ENCODE peak calls at places on chromosomes 1 and 21, in eight cellular contexts. One of them, this sample, is unnamed.

GRCh38 chr1:95770596-95770995 is 536.6 kb downstream of the RWDD3 start:
- DNase-seq in colonic mucosa: no peak
- DNase-seq in WTC11: no peak
- DNase-seq in Jurkat, Clone E6-1: no peak
- DNase-seq in NCI-H1092: no peak
- DNase-seq in NCI-H1417: no peak
- DNase-seq in tibial artery: no peak
- DNase-seq in thyroid gland: no peak
- DNase-seq in this sample: no peak

GRCh38 chr1:3103977-3104677 is 35.1 kb downstream of the PRDM16 start:
- DNase-seq in colonic mucosa: no peak
- DNase-seq in WTC11: no peak
- DNase-seq in Jurkat, Clone E6-1: no peak
- DNase-seq in NCI-H1092: no peak
- DNase-seq in NCI-H1417: no peak
- DNase-seq in tibial artery: no peak
- DNase-seq in thyroid gland: peak
- DNase-seq in this sample: no peak

GRCh38 chr1:231200417-231201031 is 38.7 kb downstream of the TRIM67 start:
- DNase-seq in colonic mucosa: no peak
- DNase-seq in WTC11: no peak
- DNase-seq in Jurkat, Clone E6-1: no peak
- DNase-seq in NCI-H1092: no peak
- DNase-seq in NCI-H1417: no peak
- DNase-seq in tibial artery: no peak
- DNase-seq in thyroid gland: no peak
- DNase-seq in this sample: no peak

GRCh38 chr1:1565340-1565739 is 9.3 kb downstream of the SSU72 start:
- DNase-seq in colonic mucosa: no peak
- DNase-seq in WTC11: no peak
- DNase-seq in Jurkat, Clone E6-1: no peak
- DNase-seq in NCI-H1092: no peak
- DNase-seq in NCI-H1417: no peak
- DNase-seq in tibial artery: no peak
- DNase-seq in thyroid gland: no peak
- DNase-seq in this sample: no peak

GRCh38 chr1:84792421-84792820 is 100.6 kb downstream of the LPAR3 start:
- DNase-seq in colonic mucosa: no peak
- DNase-seq in WTC11: no peak
- DNase-seq in Jurkat, Clone E6-1: no peak
- DNase-seq in NCI-H1092: no peak
- DNase-seq in NCI-H1417: no peak
- DNase-seq in tibial artery: no peak
- DNase-seq in thyroid gland: no peak
- DNase-seq in this sample: no peak

GRCh38 chr1:167344112-167344511 is 123.4 kb downstream of the POU2F1 start:
- DNase-seq in colonic mucosa: no peak
- DNase-seq in WTC11: no peak
- DNase-seq in Jurkat, Clone E6-1: no peak
- DNase-seq in NCI-H1092: no peak
- DNase-seq in NCI-H1417: no peak
- DNase-seq in tibial artery: no peak
- DNase-seq in thyroid gland: no peak
- DNase-seq in this sample: no peak

GRCh38 chr21:45639206-45640000 is 4.1 kb upstream of the PCBP3 start:
- DNase-seq in colonic mucosa: no peak
- DNase-seq in WTC11: no peak
- DNase-seq in Jurkat, Clone E6-1: no peak
- DNase-seq in NCI-H1092: no peak
- DNase-seq in NCI-H1417: no peak
- DNase-seq in tibial artery: no peak
- DNase-seq in thyroid gland: no peak
- DNase-seq in this sample: no peak

GRCh38 chr1:228304766-228305395 is 97.0 kb downstream of the OBSCN start:
- DNase-seq in colonic mucosa: no peak
- DNase-seq in WTC11: no peak
- DNase-seq in Jurkat, Clone E6-1: no peak
- DNase-seq in NCI-H1092: no peak
- DNase-seq in NCI-H1417: no peak
- DNase-seq in tibial artery: peak
- DNase-seq in thyroid gland: no peak
- DNase-seq in this sample: no peak

GRCh38 chr1:39098569-39099250 is 72.6 kb downstream of the NDUFS5 start:
- DNase-seq in colonic mucosa: peak
- DNase-seq in WTC11: peak
- DNase-seq in Jurkat, Clone E6-1: peak
- DNase-seq in NCI-H1092: peak
- DNase-seq in NCI-H1417: peak
- DNase-seq in tibial artery: peak
- DNase-seq in thyroid gland: peak
- DNase-seq in this sample: peak

GRCh38 chr1:18751425-18751824 is 108.0 kb downstream of the TAS1R2 start:
- DNase-seq in colonic mucosa: no peak
- DNase-seq in WTC11: no peak
- DNase-seq in Jurkat, Clone E6-1: no peak
- DNase-seq in NCI-H1092: no peak
- DNase-seq in NCI-H1417: peak
- DNase-seq in tibial artery: peak
- DNase-seq in thyroid gland: no peak
- DNase-seq in this sample: no peak

GRCh38 chr1:29120955-29121485 is 2.7 kb downstream of the TMEM200B start:
- DNase-seq in colonic mucosa: peak
- DNase-seq in WTC11: peak
- DNase-seq in Jurkat, Clone E6-1: peak
- DNase-seq in NCI-H1092: no peak
- DNase-seq in NCI-H1417: peak
- DNase-seq in tibial artery: peak
- DNase-seq in thyroid gland: peak
- DNase-seq in this sample: peak

GRCh38 chr1:95352767-95353166 is 118.8 kb downstream of the RWDD3 start:
- DNase-seq in colonic mucosa: no peak
- DNase-seq in WTC11: no peak
- DNase-seq in Jurkat, Clone E6-1: no peak
- DNase-seq in NCI-H1092: peak
- DNase-seq in NCI-H1417: peak
- DNase-seq in tibial artery: no peak
- DNase-seq in thyroid gland: no peak
- DNase-seq in this sample: peak

GRCh38 chr1:25703671-25704637 is 87.4 kb downstream of the MAN1C1 start:
- DNase-seq in colonic mucosa: no peak
- DNase-seq in WTC11: no peak
- DNase-seq in Jurkat, Clone E6-1: peak
- DNase-seq in NCI-H1092: no peak
- DNase-seq in NCI-H1417: no peak
- DNase-seq in tibial artery: no peak
- DNase-seq in thyroid gland: no peak
- DNase-seq in this sample: no peak

GRCh38 chr1:245860681-245861552 is 646.2 kb downstream of the SMYD3 start:
- DNase-seq in colonic mucosa: no peak
- DNase-seq in WTC11: no peak
- DNase-seq in Jurkat, Clone E6-1: no peak
- DNase-seq in NCI-H1092: no peak
- DNase-seq in NCI-H1417: no peak
- DNase-seq in tibial artery: no peak
- DNase-seq in thyroid gland: no peak
- DNase-seq in this sample: no peak

GRCh38 chr1:203799157-203799556 is 3.7 kb downstream of the ZBED6 start:
- DNase-seq in colonic mucosa: no peak
- DNase-seq in WTC11: no peak
- DNase-seq in Jurkat, Clone E6-1: no peak
- DNase-seq in NCI-H1092: no peak
- DNase-seq in NCI-H1417: no peak
- DNase-seq in tibial artery: no peak
- DNase-seq in thyroid gland: no peak
- DNase-seq in this sample: no peak

GRCh38 chr1:75208862-75209261 is 74.7 kb downstream of the LHX8 start:
- DNase-seq in colonic mucosa: no peak
- DNase-seq in WTC11: no peak
- DNase-seq in Jurkat, Clone E6-1: no peak
- DNase-seq in NCI-H1092: no peak
- DNase-seq in NCI-H1417: no peak
- DNase-seq in tibial artery: no peak
- DNase-seq in thyroid gland: no peak
- DNase-seq in this sample: no peak

GRCh38 chr1:168717906-168718891 is 10.8 kb downstream of the DPT start:
- DNase-seq in colonic mucosa: no peak
- DNase-seq in WTC11: no peak
- DNase-seq in Jurkat, Clone E6-1: no peak
- DNase-seq in NCI-H1092: no peak
- DNase-seq in NCI-H1417: no peak
- DNase-seq in tibial artery: no peak
- DNase-seq in thyroid gland: no peak
- DNase-seq in this sample: no peak

GRCh38 chr1:94929351-94929814 is 2.5 kb upstream of the CNN3 start:
- DNase-seq in colonic mucosa: peak
- DNase-seq in WTC11: no peak
- DNase-seq in Jurkat, Clone E6-1: no peak
- DNase-seq in NCI-H1092: no peak
- DNase-seq in NCI-H1417: no peak
- DNase-seq in tibial artery: no peak
- DNase-seq in thyroid gland: no peak
- DNase-seq in this sample: no peak

GRCh38 chr1:157034137-157034800 is 11.3 kb downstream of the ARHGEF11 start:
- DNase-seq in colonic mucosa: no peak
- DNase-seq in WTC11: peak
- DNase-seq in Jurkat, Clone E6-1: no peak
- DNase-seq in NCI-H1092: no peak
- DNase-seq in NCI-H1417: no peak
- DNase-seq in tibial artery: no peak
- DNase-seq in thyroid gland: no peak
- DNase-seq in this sample: no peak

GRCh38 chr1:14969006-14969405 is 184.5 kb upstream of the TMEM51 start:
- DNase-seq in colonic mucosa: no peak
- DNase-seq in WTC11: no peak
- DNase-seq in Jurkat, Clone E6-1: peak
- DNase-seq in NCI-H1092: no peak
- DNase-seq in NCI-H1417: no peak
- DNase-seq in tibial artery: no peak
- DNase-seq in thyroid gland: no peak
- DNase-seq in this sample: no peak

GRCh38 chr1:1906185-1907097 is 8.6 kb upstream of the CALML6 start:
- DNase-seq in colonic mucosa: peak
- DNase-seq in WTC11: peak
- DNase-seq in Jurkat, Clone E6-1: no peak
- DNase-seq in NCI-H1092: no peak
- DNase-seq in NCI-H1417: peak
- DNase-seq in tibial artery: peak
- DNase-seq in thyroid gland: peak
- DNase-seq in this sample: peak

GRCh38 chr21:32520885-32521735 is 64.2 kb downstream of the TCP10L start:
- DNase-seq in colonic mucosa: peak
- DNase-seq in WTC11: no peak
- DNase-seq in Jurkat, Clone E6-1: no peak
- DNase-seq in NCI-H1092: no peak
- DNase-seq in NCI-H1417: no peak
- DNase-seq in tibial artery: peak
- DNase-seq in thyroid gland: peak
- DNase-seq in this sample: peak

GRCh38 chr1:235791532-235792060 is 75.1 kb downstream of the LYST start:
- DNase-seq in colonic mucosa: peak
- DNase-seq in WTC11: no peak
- DNase-seq in Jurkat, Clone E6-1: no peak
- DNase-seq in NCI-H1092: no peak
- DNase-seq in NCI-H1417: no peak
- DNase-seq in tibial artery: no peak
- DNase-seq in thyroid gland: no peak
- DNase-seq in this sample: no peak

GRCh38 chr1:71463144-71463543 is 382.3 kb upstream of the ZRANB2 start:
- DNase-seq in colonic mucosa: no peak
- DNase-seq in WTC11: no peak
- DNase-seq in Jurkat, Clone E6-1: no peak
- DNase-seq in NCI-H1092: no peak
- DNase-seq in NCI-H1417: no peak
- DNase-seq in tibial artery: no peak
- DNase-seq in thyroid gland: no peak
- DNase-seq in this sample: no peak

GRCh38 chr1:226069818-226070489 is 7.4 kb downstream of the H3-3A start:
- DNase-seq in colonic mucosa: no peak
- DNase-seq in WTC11: no peak
- DNase-seq in Jurkat, Clone E6-1: no peak
- DNase-seq in NCI-H1092: no peak
- DNase-seq in NCI-H1417: no peak
- DNase-seq in tibial artery: no peak
- DNase-seq in thyroid gland: no peak
- DNase-seq in this sample: no peak

GRCh38 chr1:186390925-186391324 is 15.3 kb downstream of the ODR4 start:
- DNase-seq in colonic mucosa: no peak
- DNase-seq in WTC11: no peak
- DNase-seq in Jurkat, Clone E6-1: no peak
- DNase-seq in NCI-H1092: no peak
- DNase-seq in NCI-H1417: no peak
- DNase-seq in tibial artery: no peak
- DNase-seq in thyroid gland: no peak
- DNase-seq in this sample: no peak

GRCh38 chr21:25428537-25428936 is 178.7 kb downstream of the MRPL39 start:
- DNase-seq in colonic mucosa: no peak
- DNase-seq in WTC11: no peak
- DNase-seq in Jurkat, Clone E6-1: no peak
- DNase-seq in NCI-H1092: no peak
- DNase-seq in NCI-H1417: no peak
- DNase-seq in tibial artery: no peak
- DNase-seq in thyroid gland: no peak
- DNase-seq in this sample: no peak

GRCh38 chr1:168135116-168135981 is 1.4 kb downstream of the GPR161 start:
- DNase-seq in colonic mucosa: no peak
- DNase-seq in WTC11: no peak
- DNase-seq in Jurkat, Clone E6-1: no peak
- DNase-seq in NCI-H1092: no peak
- DNase-seq in NCI-H1417: peak
- DNase-seq in tibial artery: no peak
- DNase-seq in thyroid gland: no peak
- DNase-seq in this sample: peak

GRCh38 chr1:234750922-234751595 is 141.1 kb upstream of the IRF2BP2 start:
- DNase-seq in colonic mucosa: no peak
- DNase-seq in WTC11: no peak
- DNase-seq in Jurkat, Clone E6-1: no peak
- DNase-seq in NCI-H1092: peak
- DNase-seq in NCI-H1417: no peak
- DNase-seq in tibial artery: no peak
- DNase-seq in thyroid gland: no peak
- DNase-seq in this sample: peak

GRCh38 chr1:58390051-58390450 is 156.5 kb downstream of the OMA1 start:
- DNase-seq in colonic mucosa: no peak
- DNase-seq in WTC11: no peak
- DNase-seq in Jurkat, Clone E6-1: no peak
- DNase-seq in NCI-H1092: no peak
- DNase-seq in NCI-H1417: peak
- DNase-seq in tibial artery: no peak
- DNase-seq in thyroid gland: no peak
- DNase-seq in this sample: no peak

GRCh38 chr1:14929547-14930223 is 223.9 kb upstream of the TMEM51 start:
- DNase-seq in colonic mucosa: peak
- DNase-seq in WTC11: no peak
- DNase-seq in Jurkat, Clone E6-1: no peak
- DNase-seq in NCI-H1092: no peak
- DNase-seq in NCI-H1417: peak
- DNase-seq in tibial artery: no peak
- DNase-seq in thyroid gland: peak
- DNase-seq in this sample: no peak

GRCh38 chr21:36681117-36681631 is 17.7 kb upstream of the SIM2 start:
- DNase-seq in colonic mucosa: no peak
- DNase-seq in WTC11: no peak
- DNase-seq in Jurkat, Clone E6-1: no peak
- DNase-seq in NCI-H1092: no peak
- DNase-seq in NCI-H1417: no peak
- DNase-seq in tibial artery: no peak
- DNase-seq in thyroid gland: no peak
- DNase-seq in this sample: no peak

GRCh38 chr1:118767971-118768370 is 220.2 kb downstream of the TBX15 start:
- DNase-seq in colonic mucosa: no peak
- DNase-seq in WTC11: no peak
- DNase-seq in Jurkat, Clone E6-1: no peak
- DNase-seq in NCI-H1092: no peak
- DNase-seq in NCI-H1417: no peak
- DNase-seq in tibial artery: no peak
- DNase-seq in thyroid gland: no peak
- DNase-seq in this sample: no peak

GRCh38 chr1:30144831-30145230 is 578.6 kb downstream of the MATN1 start:
- DNase-seq in colonic mucosa: no peak
- DNase-seq in WTC11: no peak
- DNase-seq in Jurkat, Clone E6-1: no peak
- DNase-seq in NCI-H1092: no peak
- DNase-seq in NCI-H1417: no peak
- DNase-seq in tibial artery: no peak
- DNase-seq in thyroid gland: no peak
- DNase-seq in this sample: no peak